ENCODE peak calls at places on chromosomes 13 and 19, in four cellular contexts. M is psoas muscle, S is hippocampal formation, C is neuronal stem cell. W is an unnamed sample.

GRCh38 chr13:27954406-27954851 is 14.7 kb downstream of the CDX2 start:
- DNase-seq in M (no peak), C (no peak), S (no peak), W (no peak)

GRCh38 chr19:34732548-34733255 is 1.3 kb upstream of the ZNF181 start:
- DNase-seq in C (no peak), M (no peak), S (no peak), W (no peak)

GRCh38 chr19:33508431-33508830 is 13.2 kb downstream of the PEPD start:
- DNase-seq in C (no peak), M (no peak), S (no peak), W (no peak)

GRCh38 chr19:47155141-47155540 is 24.5 kb downstream of the SAE1 start:
- DNase-seq in C (no peak), M (no peak), S (no peak), W (no peak)

GRCh38 chr19:38001158-38001781 is 94.3 kb downstream of the SIPA1L3 start:
- DNase-seq in M (no peak), C (no peak), S (no peak), W (no peak)

GRCh38 chr13:38636756-38637155 is 50.1 kb upstream of the FREM2 start:
- DNase-seq in C (no peak), S (no peak), M (no peak), W (no peak)

GRCh38 chr13:93151277-93151676 is 75.3 kb upstream of the GPC6 start:
- DNase-seq in C (no peak), S (no peak), M (no peak), W (no peak)

GRCh38 chr19:20513179-20513934 is 52.2 kb downstream of the ZNF737 start:
- DNase-seq in S (no peak), M (no peak), C (no peak), W (no peak)

GRCh38 chr13:33260168-33261098 is 25.1 kb downstream of the STARD13 start:
- DNase-seq in S (no peak), M (no peak), C (no peak), W (no peak)

GRCh38 chr13:102825921-102826706 is 19.7 kb upstream of the ERCC5 start:
- DNase-seq in C (no peak), S (no peak), M (no peak), W (no peak)